ENCODE peak calls at places on chromosomes 4 and X, in six cellular contexts. One of them, this sample, is unnamed.

GRCh38 chr4:102316585-102316984 is 28.7 kb downstream of the SLC39A8 start:
- DNase-seq in GM04503: no peak
- DNase-seq in omental fat pad: no peak
- DNase-seq in DMS53: no peak
- DNase-seq in SW480: no peak
- DNase-seq in stimulated activated CD8-positive, alpha-beta memory T cell treated with anti-CD3 and anti-CD28 coated beads, Interleukin-15, amount 100 ng/mL, for 4 hours: no peak
- DNase-seq in this sample: no peak

GRCh38 chr4:6937748-6938147 is 28.1 kb downstream of the TBC1D14 start:
- DNase-seq in omental fat pad: no peak
- DNase-seq in DMS53: no peak
- DNase-seq in GM04503: no peak
- DNase-seq in stimulated activated CD8-positive, alpha-beta memory T cell treated with anti-CD3 and anti-CD28 coated beads, Interleukin-15, amount 100 ng/mL, for 4 hours: no peak
- DNase-seq in SW480: no peak
- DNase-seq in this sample: no peak

GRCh38 chr4:180710643-180711337 is 1532.4 kb upstream of the TENM3 start:
- DNase-seq in DMS53: no peak
- DNase-seq in omental fat pad: no peak
- DNase-seq in GM04503: no peak
- DNase-seq in stimulated activated CD8-positive, alpha-beta memory T cell treated with anti-CD3 and anti-CD28 coated beads, Interleukin-15, amount 100 ng/mL, for 4 hours: no peak
- DNase-seq in SW480: no peak
- DNase-seq in this sample: no peak

GRCh38 chr4:139164731-139165130 is 12.3 kb downstream of the ELF2 start:
- DNase-seq in omental fat pad: no peak
- DNase-seq in GM04503: no peak
- DNase-seq in SW480: no peak
- DNase-seq in DMS53: no peak
- DNase-seq in stimulated activated CD8-positive, alpha-beta memory T cell treated with anti-CD3 and anti-CD28 coated beads, Interleukin-15, amount 100 ng/mL, for 4 hours: no peak
- DNase-seq in this sample: no peak

GRCh38 chr4:101155368-101155767 is 192.0 kb downstream of the PPP3CA start:
- DNase-seq in GM04503: peak
- DNase-seq in SW480: no peak
- DNase-seq in stimulated activated CD8-positive, alpha-beta memory T cell treated with anti-CD3 and anti-CD28 coated beads, Interleukin-15, amount 100 ng/mL, for 4 hours: no peak
- DNase-seq in omental fat pad: no peak
- DNase-seq in DMS53: no peak
- DNase-seq in this sample: no peak

GRCh38 chrX:34382416-34382815 is 250.3 kb upstream of the FAM47A start:
- DNase-seq in stimulated activated CD8-positive, alpha-beta memory T cell treated with anti-CD3 and anti-CD28 coated beads, Interleukin-15, amount 100 ng/mL, for 4 hours: no peak
- DNase-seq in SW480: no peak
- DNase-seq in omental fat pad: no peak
- DNase-seq in DMS53: no peak
- DNase-seq in GM04503: peak
- DNase-seq in this sample: no peak

GRCh38 chr4:76570141-76570989 is 135.3 kb downstream of the SHROOM3 start:
- DNase-seq in DMS53: peak
- DNase-seq in omental fat pad: no peak
- DNase-seq in SW480: no peak
- DNase-seq in GM04503: no peak
- DNase-seq in stimulated activated CD8-positive, alpha-beta memory T cell treated with anti-CD3 and anti-CD28 coated beads, Interleukin-15, amount 100 ng/mL, for 4 hours: no peak
- DNase-seq in this sample: no peak

GRCh38 chrX:22803353-22803752 is 196.4 kb upstream of the DDX53 start:
- DNase-seq in DMS53: no peak
- DNase-seq in stimulated activated CD8-positive, alpha-beta memory T cell treated with anti-CD3 and anti-CD28 coated beads, Interleukin-15, amount 100 ng/mL, for 4 hours: no peak
- DNase-seq in SW480: no peak
- DNase-seq in omental fat pad: no peak
- DNase-seq in GM04503: no peak
- DNase-seq in this sample: peak

GRCh38 chr4:2755821-2756690 is at the start of gene TNIP2:
- DNase-seq in SW480: peak
- DNase-seq in GM04503: no peak
- DNase-seq in stimulated activated CD8-positive, alpha-beta memory T cell treated with anti-CD3 and anti-CD28 coated beads, Interleukin-15, amount 100 ng/mL, for 4 hours: peak
- DNase-seq in DMS53: peak
- DNase-seq in omental fat pad: no peak
- DNase-seq in this sample: peak

GRCh38 chr4:8737601-8738279 is 133.9 kb downstream of the HMX1 start:
- DNase-seq in DMS53: no peak
- DNase-seq in GM04503: no peak
- DNase-seq in SW480: no peak
- DNase-seq in omental fat pad: no peak
- DNase-seq in stimulated activated CD8-positive, alpha-beta memory T cell treated with anti-CD3 and anti-CD28 coated beads, Interleukin-15, amount 100 ng/mL, for 4 hours: no peak
- DNase-seq in this sample: no peak

GRCh38 chr4:71382569-71383560 is 44.0 kb downstream of the SLC4A4 start:
- DNase-seq in SW480: no peak
- DNase-seq in DMS53: no peak
- DNase-seq in GM04503: no peak
- DNase-seq in omental fat pad: no peak
- DNase-seq in stimulated activated CD8-positive, alpha-beta memory T cell treated with anti-CD3 and anti-CD28 coated beads, Interleukin-15, amount 100 ng/mL, for 4 hours: no peak
- DNase-seq in this sample: no peak

GRCh38 chr4:16692021-16692420 is 206.4 kb downstream of the LDB2 start:
- DNase-seq in omental fat pad: no peak
- DNase-seq in SW480: no peak
- DNase-seq in GM04503: no peak
- DNase-seq in stimulated activated CD8-positive, alpha-beta memory T cell treated with anti-CD3 and anti-CD28 coated beads, Interleukin-15, amount 100 ng/mL, for 4 hours: no peak
- DNase-seq in DMS53: no peak
- DNase-seq in this sample: no peak

GRCh38 chr4:97656034-97656720 is 487.1 kb downstream of the STPG2 start:
- DNase-seq in GM04503: peak
- DNase-seq in stimulated activated CD8-positive, alpha-beta memory T cell treated with anti-CD3 and anti-CD28 coated beads, Interleukin-15, amount 100 ng/mL, for 4 hours: no peak
- DNase-seq in SW480: no peak
- DNase-seq in omental fat pad: no peak
- DNase-seq in DMS53: no peak
- DNase-seq in this sample: peak

GRCh38 chr4:1452431-1453051 is 46.3 kb upstream of the NKX1-1 start:
- DNase-seq in DMS53: no peak
- DNase-seq in GM04503: no peak
- DNase-seq in stimulated activated CD8-positive, alpha-beta memory T cell treated with anti-CD3 and anti-CD28 coated beads, Interleukin-15, amount 100 ng/mL, for 4 hours: no peak
- DNase-seq in omental fat pad: no peak
- DNase-seq in SW480: no peak
- DNase-seq in this sample: no peak

GRCh38 chrX:100600769-100601168 is 16.0 kb downstream of the TNMD start:
- DNase-seq in omental fat pad: no peak
- DNase-seq in stimulated activated CD8-positive, alpha-beta memory T cell treated with anti-CD3 and anti-CD28 coated beads, Interleukin-15, amount 100 ng/mL, for 4 hours: no peak
- DNase-seq in SW480: no peak
- DNase-seq in DMS53: no peak
- DNase-seq in GM04503: no peak
- DNase-seq in this sample: peak

GRCh38 chrX:140503714-140504351 is 1.0 kb downstream of the SOX3 start:
- DNase-seq in stimulated activated CD8-positive, alpha-beta memory T cell treated with anti-CD3 and anti-CD28 coated beads, Interleukin-15, amount 100 ng/mL, for 4 hours: no peak
- DNase-seq in GM04503: no peak
- DNase-seq in SW480: no peak
- DNase-seq in DMS53: peak
- DNase-seq in omental fat pad: no peak
- DNase-seq in this sample: no peak

GRCh38 chrX:65706041-65706828 is 38.8 kb downstream of the MSN start:
- DNase-seq in omental fat pad: no peak
- DNase-seq in SW480: peak
- DNase-seq in GM04503: no peak
- DNase-seq in DMS53: peak
- DNase-seq in stimulated activated CD8-positive, alpha-beta memory T cell treated with anti-CD3 and anti-CD28 coated beads, Interleukin-15, amount 100 ng/mL, for 4 hours: no peak
- DNase-seq in this sample: no peak

GRCh38 chrX:120140293-120140981 is 18.0 kb upstream of the RHOXF2 start:
- DNase-seq in DMS53: no peak
- DNase-seq in stimulated activated CD8-positive, alpha-beta memory T cell treated with anti-CD3 and anti-CD28 coated beads, Interleukin-15, amount 100 ng/mL, for 4 hours: no peak
- DNase-seq in GM04503: no peak
- DNase-seq in omental fat pad: no peak
- DNase-seq in SW480: no peak
- DNase-seq in this sample: no peak